ENCODE peak calls at places on chromosomes 1 and 21, in four cellular contexts. One of them, this sample, is unnamed. For H3K9me3, the result is how much of the 10 kb centered on the place peaks cover.

GRCh38 chr1:66269222-66269621 is 264.7 kb upstream of the SGIP1 start:
- DNase-seq in neuronal stem cell: no peak
- DNase-seq in CD8-positive, alpha-beta T cell: no peak
- DNase-seq in AG04450: no peak
- DNase-seq in this sample: no peak

GRCh38 chr1:96764469-96764868 is 42.9 kb downstream of the PTBP2 start:
- DNase-seq in AG04450: no peak
- DNase-seq in neuronal stem cell: no peak
- DNase-seq in CD8-positive, alpha-beta T cell: no peak
- DNase-seq in this sample: no peak

GRCh38 chr21:16059981-16060380 is 330.2 kb downstream of the USP25 start:
- DNase-seq in AG04450: no peak
- DNase-seq in CD8-positive, alpha-beta T cell: no peak
- DNase-seq in neuronal stem cell: no peak
- DNase-seq in this sample: no peak

GRCh38 chr1:53683986-53684740 is 54.8 kb downstream of the GLIS1 start:
- DNase-seq in CD8-positive, alpha-beta T cell: no peak
- DNase-seq in neuronal stem cell: no peak
- DNase-seq in AG04450: no peak
- DNase-seq in this sample: no peak

GRCh38 chr1:54137532-54138061 is 15.2 kb downstream of the CDCP2 start:
- DNase-seq in CD8-positive, alpha-beta T cell: no peak
- DNase-seq in neuronal stem cell: no peak
- DNase-seq in AG04450: no peak
- DNase-seq in this sample: peak

GRCh38 chr1:236502579-236502971 is 21.2 kb upstream of the LGALS8 start:
- DNase-seq in AG04450: no peak
- DNase-seq in CD8-positive, alpha-beta T cell: no peak
- DNase-seq in neuronal stem cell: no peak
- DNase-seq in this sample: peak

GRCh38 chr1:87864676-87865075 is 536.0 kb downstream of the LMO4 start:
- DNase-seq in CD8-positive, alpha-beta T cell: no peak
- DNase-seq in neuronal stem cell: no peak
- DNase-seq in AG04450: no peak
- DNase-seq in this sample: no peak

GRCh38 chr1:41578712-41579335 is 94.3 kb upstream of the EDN2 start:
- DNase-seq in neuronal stem cell: no peak
- DNase-seq in AG04450: no peak
- DNase-seq in CD8-positive, alpha-beta T cell: no peak
- DNase-seq in this sample: peak

GRCh38 chr1:240310226-240310925 is 218.7 kb downstream of the FMN2 start:
- DNase-seq in AG04450: peak
- DNase-seq in CD8-positive, alpha-beta T cell: no peak
- DNase-seq in neuronal stem cell: no peak
- DNase-seq in this sample: no peak

GRCh38 chr1:188249813-188250212 is 1421.1 kb downstream of the PLA2G4A start:
- DNase-seq in neuronal stem cell: no peak
- DNase-seq in AG04450: no peak
- DNase-seq in CD8-positive, alpha-beta T cell: no peak
- DNase-seq in this sample: no peak

GRCh38 chr1:238767321-238767720 is 619.0 kb upstream of the CHRM3 start:
- DNase-seq in AG04450: no peak
- DNase-seq in CD8-positive, alpha-beta T cell: no peak
- DNase-seq in neuronal stem cell: no peak
- DNase-seq in this sample: no peak

GRCh38 chr1:115258302-115258866 is 79.7 kb downstream of the NGF start:
- DNase-seq in CD8-positive, alpha-beta T cell: no peak
- DNase-seq in neuronal stem cell: no peak
- DNase-seq in AG04450: no peak
- DNase-seq in this sample: no peak

GRCh38 chr1:54774820-54775498 is 10.6 kb upstream of the PARS2 start:
- DNase-seq in CD8-positive, alpha-beta T cell: no peak
- DNase-seq in neuronal stem cell: peak
- DNase-seq in AG04450: no peak
- DNase-seq in this sample: peak

GRCh38 chr1:210940081-210940617 is 193.8 kb downstream of the KCNH1 start:
- DNase-seq in AG04450: no peak
- DNase-seq in neuronal stem cell: no peak
- DNase-seq in CD8-positive, alpha-beta T cell: no peak
- DNase-seq in this sample: no peak

GRCh38 chr1:33711511-33711910 is 152.4 kb upstream of the HMGB4 start:
- DNase-seq in neuronal stem cell: no peak
- DNase-seq in CD8-positive, alpha-beta T cell: no peak
- DNase-seq in AG04450: no peak
- DNase-seq in this sample: no peak

GRCh38 chr1:164380893-164381292 is 178.1 kb upstream of the PBX1 start:
- DNase-seq in AG04450: no peak
- DNase-seq in neuronal stem cell: no peak
- DNase-seq in CD8-positive, alpha-beta T cell: no peak
- DNase-seq in this sample: peak

GRCh38 chr1:245500546-245500945 is 345.8 kb downstream of the KIF26B start:
- DNase-seq in AG04450: peak
- DNase-seq in neuronal stem cell: no peak
- DNase-seq in CD8-positive, alpha-beta T cell: no peak
- DNase-seq in this sample: no peak

GRCh38 chr1:42259059-42259738 is 75.8 kb downstream of the FOXJ3 start:
- DNase-seq in AG04450: no peak
- DNase-seq in neuronal stem cell: no peak
- DNase-seq in CD8-positive, alpha-beta T cell: no peak
- DNase-seq in this sample: peak

GRCh38 chr1:69321311-69321710 is 246.4 kb upstream of the LRRC7 start:
- DNase-seq in AG04450: no peak
- DNase-seq in CD8-positive, alpha-beta T cell: no peak
- DNase-seq in neuronal stem cell: no peak
- DNase-seq in this sample: no peak

GRCh38 chr1:203607169-203607873 is 19.3 kb upstream of the ATP2B4 start:
- DNase-seq in neuronal stem cell: no peak
- DNase-seq in CD8-positive, alpha-beta T cell: peak
- DNase-seq in AG04450: peak
- DNase-seq in this sample: peak

GRCh38 chr1:216960716-216961115 is 237.5 kb upstream of the ESRRG start:
- DNase-seq in CD8-positive, alpha-beta T cell: no peak
- DNase-seq in neuronal stem cell: no peak
- DNase-seq in AG04450: no peak
- DNase-seq in this sample: no peak

GRCh38 chr1:155064109-155064812 is 721 bp downstream of the EFNA4 start:
- DNase-seq in neuronal stem cell: peak
- DNase-seq in AG04450: no peak
- DNase-seq in CD8-positive, alpha-beta T cell: no peak
- DNase-seq in this sample: peak
- H3K27ac ChIP-seq in neuronal stem cell: peak
- H3K27ac ChIP-seq in AG04450: peak
- H3K27ac ChIP-seq in CD8-positive, alpha-beta T cell: peak
- H3K27ac ChIP-seq in this sample: peak

DNA sequence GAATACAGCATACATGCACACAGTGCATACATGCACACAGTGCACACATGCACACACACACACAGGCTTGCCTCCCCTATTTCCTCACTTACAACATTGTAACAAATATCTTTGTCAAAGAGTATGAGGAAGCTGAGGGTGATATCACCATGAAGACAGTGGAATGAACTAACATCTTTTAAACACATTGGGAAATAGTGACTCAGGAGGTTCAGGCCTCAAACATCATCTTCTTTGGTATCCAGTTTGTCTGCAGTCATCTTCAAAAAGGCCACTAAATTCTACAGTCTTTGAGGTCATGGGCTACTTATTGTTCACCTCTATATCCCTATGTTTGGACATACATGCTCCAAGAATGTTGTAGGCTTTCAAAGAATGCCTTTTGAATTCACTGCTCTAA is 2.1 kb upstream of the LCE2B start:
- DNase-seq in CD8-positive, alpha-beta T cell: no peak
- DNase-seq in neuronal stem cell: no peak
- DNase-seq in AG04450: no peak
- DNase-seq in this sample: no peak
- H3K9me3 ChIP-seq in CD8-positive, alpha-beta T cell: under half
- H3K9me3 ChIP-seq in neuronal stem cell: under half
- H3K9me3 ChIP-seq in AG04450: under half
- H3K9me3 ChIP-seq in this sample: under half

DNA sequence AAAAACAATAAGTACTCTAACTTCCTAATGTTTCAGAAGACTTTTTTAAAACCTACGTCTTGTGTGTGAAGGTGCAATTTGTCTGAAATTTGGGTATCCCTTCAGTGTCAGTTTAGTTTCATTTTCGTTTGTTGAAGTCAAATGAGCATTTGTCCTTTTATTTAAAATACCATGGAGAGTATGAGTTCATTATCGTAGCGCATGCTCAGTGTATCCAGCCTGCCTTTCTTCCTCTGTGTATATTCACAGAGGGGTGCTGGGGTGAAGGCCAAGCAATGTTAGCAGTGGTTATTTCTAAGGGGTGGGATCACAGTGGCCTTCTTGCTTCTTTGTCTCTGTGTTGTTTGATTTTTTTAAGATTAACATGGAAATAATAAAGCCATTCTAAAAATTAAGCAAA is 43.2 kb downstream of the CNN3 start:
- DNase-seq in neuronal stem cell: no peak
- DNase-seq in CD8-positive, alpha-beta T cell: peak
- DNase-seq in AG04450: no peak
- DNase-seq in this sample: peak
- H3K4me3 ChIP-seq in neuronal stem cell: no peak
- H3K4me3 ChIP-seq in CD8-positive, alpha-beta T cell: peak
- H3K4me3 ChIP-seq in AG04450: no peak
- H3K4me3 ChIP-seq in this sample: peak

GRCh38 chr21:41947596-41948403 is 6.0 kb downstream of the C2CD2 start:
- DNase-seq in AG04450: no peak
- DNase-seq in neuronal stem cell: no peak
- DNase-seq in CD8-positive, alpha-beta T cell: no peak
- DNase-seq in this sample: no peak
- H3K27ac ChIP-seq in AG04450: peak
- H3K27ac ChIP-seq in neuronal stem cell: no peak
- H3K27ac ChIP-seq in CD8-positive, alpha-beta T cell: no peak
- H3K27ac ChIP-seq in this sample: no peak

GRCh38 chr1:152107289-152107983 is 7.8 kb downstream of the TCHH start:
- DNase-seq in neuronal stem cell: no peak
- DNase-seq in AG04450: no peak
- DNase-seq in CD8-positive, alpha-beta T cell: no peak
- DNase-seq in this sample: no peak

GRCh38 chr1:152109998-152110294 is 5.3 kb downstream of the TCHH start:
- DNase-seq in CD8-positive, alpha-beta T cell: no peak
- DNase-seq in neuronal stem cell: no peak
- DNase-seq in AG04450: no peak
- DNase-seq in this sample: no peak

GRCh38 chr1:152109231-152109997 is 5.8 kb downstream of the TCHH start:
- DNase-seq in neuronal stem cell: no peak
- DNase-seq in AG04450: no peak
- DNase-seq in CD8-positive, alpha-beta T cell: no peak
- DNase-seq in this sample: no peak

GRCh38 chr1:152107984-152108898 is 7.0 kb downstream of the TCHH start:
- DNase-seq in AG04450: no peak
- DNase-seq in neuronal stem cell: no peak
- DNase-seq in CD8-positive, alpha-beta T cell: no peak
- DNase-seq in this sample: no peak

GRCh38 chr1:152108899-152109222 is 6.4 kb downstream of the TCHH start:
- DNase-seq in CD8-positive, alpha-beta T cell: no peak
- DNase-seq in AG04450: no peak
- DNase-seq in neuronal stem cell: no peak
- DNase-seq in this sample: no peak
- H3K9me3 ChIP-seq in CD8-positive, alpha-beta T cell: under half
- H3K9me3 ChIP-seq in AG04450: under half
- H3K9me3 ChIP-seq in neuronal stem cell: half or more
- H3K9me3 ChIP-seq in this sample: under half